ENCODE peak calls at places on chromosome 16, in four cellular contexts. One of them, this sample, is unnamed. For H3K4me1, the result is how much of the 10 kb centered on the place peaks cover.

GRCh38 chr16:88383401-88384221 is 852 bp downstream of the ZNF469 start:
- DNase-seq in astrocyte: peak
- DNase-seq in A549: peak
- DNase-seq in IMR-90: peak
- DNase-seq in this sample: peak

GRCh38 chr16:56657555-56658430 is at the start of gene MT1F:
- DNase-seq in astrocyte: peak
- DNase-seq in IMR-90: peak
- DNase-seq in A549: peak
- DNase-seq in this sample: peak

GRCh38 chr16:77584205-77584859 is 138.0 kb upstream of the NUDT7 start:
- DNase-seq in A549: peak
- DNase-seq in astrocyte: peak
- DNase-seq in IMR-90: peak
- DNase-seq in this sample: peak

GRCh38 chr16:17552351-17552750 is 81.6 kb upstream of the XYLT1 start:
- DNase-seq in A549: no peak
- DNase-seq in astrocyte: peak
- DNase-seq in IMR-90: no peak
- DNase-seq in this sample: no peak

GRCh38 chr16:17835118-17835949 is 364.6 kb upstream of the XYLT1 start:
- DNase-seq in astrocyte: peak
- DNase-seq in IMR-90: no peak
- DNase-seq in A549: no peak
- DNase-seq in this sample: no peak

GRCh38 chr16:54805648-54806047 is 125.0 kb upstream of the IRX5 start:
- DNase-seq in A549: no peak
- DNase-seq in astrocyte: no peak
- DNase-seq in IMR-90: no peak
- DNase-seq in this sample: no peak

GRCh38 chr16:16146380-16147315 is 76.6 kb downstream of the ABCC6 start:
- DNase-seq in IMR-90: no peak
- DNase-seq in A549: no peak
- DNase-seq in astrocyte: no peak
- DNase-seq in this sample: no peak

GRCh38 chr16:13244770-13245169 is 343.4 kb downstream of the SHISA9 start:
- DNase-seq in IMR-90: no peak
- DNase-seq in astrocyte: no peak
- DNase-seq in A549: no peak
- DNase-seq in this sample: no peak

GRCh38 chr16:31033709-31034492 is 543 bp downstream of the STX4 start:
- DNase-seq in astrocyte: peak
- DNase-seq in A549: peak
- DNase-seq in IMR-90: peak
- DNase-seq in this sample: peak

GRCh38 chr16:30368122-30368791 is 2.0 kb downstream of the TBC1D10B start:
- DNase-seq in astrocyte: no peak
- DNase-seq in IMR-90: peak
- DNase-seq in A549: no peak
- DNase-seq in this sample: peak

GRCh38 chr16:55759983-55760664 is 72.8 kb downstream of the CES1 start:
- DNase-seq in astrocyte: no peak
- DNase-seq in A549: no peak
- DNase-seq in IMR-90: no peak
- DNase-seq in this sample: peak

GRCh38 chr16:7303014-7303676 is 29.5 kb upstream of the RBFOX1 start:
- DNase-seq in A549: no peak
- DNase-seq in IMR-90: no peak
- DNase-seq in astrocyte: no peak
- DNase-seq in this sample: peak

GRCh38 chr16:70158261-70158939 is 15.2 kb upstream of the CLEC18C start:
- DNase-seq in A549: peak
- DNase-seq in astrocyte: no peak
- DNase-seq in IMR-90: no peak
- DNase-seq in this sample: peak

GRCh38 chr16:1351582-1352362 is at the start of the genes GNPTG and TSR3:
- DNase-seq in astrocyte: peak
- DNase-seq in A549: peak
- DNase-seq in IMR-90: peak
- DNase-seq in this sample: peak

GRCh38 chr16:72876221-72876620 is 171.7 kb downstream of the ZFHX3 start:
- DNase-seq in IMR-90: peak
- DNase-seq in A549: no peak
- DNase-seq in astrocyte: peak
- DNase-seq in this sample: no peak

GRCh38 chr16:30406911-30407793 is at the start of gene ZNF771:
- DNase-seq in IMR-90: peak
- DNase-seq in A549: peak
- DNase-seq in astrocyte: peak
- DNase-seq in this sample: peak

GRCh38 chr16:65414284-65414984 is 292.6 kb upstream of the CDH11 start:
- DNase-seq in IMR-90: peak
- DNase-seq in A549: no peak
- DNase-seq in astrocyte: peak
- DNase-seq in this sample: peak

GRCh38 chr16:4375717-4376116 is 4.1 kb downstream of the VASN start:
- DNase-seq in astrocyte: no peak
- DNase-seq in IMR-90: no peak
- DNase-seq in A549: no peak
- DNase-seq in this sample: no peak

GRCh38 chr16:19522369-19523159 is 666 bp upstream of the GDE1 start:
- DNase-seq in astrocyte: no peak
- DNase-seq in A549: no peak
- DNase-seq in IMR-90: no peak
- DNase-seq in this sample: no peak

GRCh38 chr16:66211651-66212050 is 154.8 kb upstream of the CDH5 start:
- DNase-seq in A549: no peak
- DNase-seq in astrocyte: no peak
- DNase-seq in IMR-90: no peak
- DNase-seq in this sample: no peak

GRCh38 chr16:87335968-87336849 is 19.0 kb upstream of the C16orf95 start:
- DNase-seq in A549: no peak
- DNase-seq in IMR-90: no peak
- DNase-seq in astrocyte: no peak
- DNase-seq in this sample: no peak
- H3K4me2 ChIP-seq in A549: no peak
- H3K4me2 ChIP-seq in IMR-90: no peak
- H3K4me2 ChIP-seq in astrocyte: no peak
- H3K4me2 ChIP-seq in this sample: no peak

GRCh38 chr16:11232852-11233726 is 22.9 kb downstream of the SOCS1 start:
- DNase-seq in A549: no peak
- DNase-seq in astrocyte: no peak
- DNase-seq in IMR-90: no peak
- DNase-seq in this sample: no peak
- TF ChIP-seq CTCF in A549: no peak
- TF ChIP-seq CTCF in astrocyte: no peak
- TF ChIP-seq CTCF in IMR-90: no peak
- TF ChIP-seq CTCF in this sample: no peak

GRCh38 chr16:87366288-87366687 is 17.3 kb downstream of the FBXO31 start:
- DNase-seq in astrocyte: no peak
- DNase-seq in A549: no peak
- DNase-seq in IMR-90: no peak
- DNase-seq in this sample: no peak
- H3K4me1 ChIP-seq in astrocyte: under half
- H3K4me1 ChIP-seq in A549: under half
- H3K4me1 ChIP-seq in IMR-90: under half
- H3K4me1 ChIP-seq in this sample: under half

DNA sequence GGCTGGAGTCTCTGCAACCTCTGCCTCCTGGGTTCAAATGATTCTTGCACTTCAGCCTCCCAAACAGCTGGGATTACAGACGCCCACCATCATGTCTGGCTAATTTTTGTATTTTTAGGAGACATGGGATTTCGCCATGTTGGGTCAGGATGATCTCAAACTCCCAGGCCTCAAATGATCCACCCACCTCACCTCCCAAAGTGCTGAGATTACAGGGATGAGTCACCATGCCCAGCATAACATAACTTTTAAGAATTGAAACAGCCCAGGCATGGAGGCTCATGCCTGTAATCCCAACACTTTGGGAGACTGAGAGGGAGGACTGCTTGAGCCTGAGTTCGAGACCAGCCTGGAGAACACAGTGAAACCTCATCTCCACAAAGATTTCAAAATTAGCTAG is 2.5 kb downstream of the RSL1D1 start:
- DNase-seq in IMR-90: peak
- DNase-seq in astrocyte: peak
- DNase-seq in A549: no peak
- DNase-seq in this sample: no peak
- H3K4me2 ChIP-seq in IMR-90: peak
- H3K4me2 ChIP-seq in astrocyte: peak
- H3K4me2 ChIP-seq in A549: peak
- H3K4me2 ChIP-seq in this sample: no peak

DNA sequence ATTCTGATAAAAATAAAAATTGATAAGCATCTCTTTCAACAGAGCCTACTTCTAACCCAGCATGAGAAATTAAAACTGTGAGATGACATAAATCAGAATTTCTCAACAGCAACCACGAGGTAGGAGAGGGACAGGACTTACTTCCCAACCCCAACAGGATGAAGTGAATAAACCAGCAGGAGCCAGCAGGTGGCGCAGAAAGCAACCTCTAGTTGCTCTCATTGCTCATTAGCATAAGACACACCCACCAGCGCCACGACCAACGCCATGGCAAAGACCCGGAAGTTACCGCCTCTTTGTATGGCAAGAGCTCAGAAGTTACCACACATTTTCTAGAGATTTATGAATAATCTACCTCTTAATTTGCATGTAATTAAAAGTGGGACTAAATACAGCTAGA is 189.4 kb upstream of the CDH8 start:
- DNase-seq in A549: peak
- DNase-seq in astrocyte: peak
- DNase-seq in IMR-90: no peak
- DNase-seq in this sample: peak
- TF ChIP-seq CTCF in A549: peak
- TF ChIP-seq CTCF in astrocyte: peak
- TF ChIP-seq CTCF in IMR-90: no peak
- TF ChIP-seq CTCF in this sample: peak

GRCh38 chr16:75260856-75261589 is 9.6 kb upstream of the BCAR1 start:
- DNase-seq in A549: no peak
- DNase-seq in astrocyte: no peak
- DNase-seq in IMR-90: no peak
- DNase-seq in this sample: peak
- H3K4me1 ChIP-seq in A549: half or more
- H3K4me1 ChIP-seq in astrocyte: half or more
- H3K4me1 ChIP-seq in IMR-90: half or more
- H3K4me1 ChIP-seq in this sample: half or more

GRCh38 chr16:71210-71539 is 1.3 kb downstream of the RHBDF1 start:
- DNase-seq in IMR-90: no peak
- DNase-seq in A549: no peak
- DNase-seq in astrocyte: no peak
- DNase-seq in this sample: no peak

GRCh38 chr16:74025-74424 is 1.6 kb upstream of the RHBDF1 start:
- DNase-seq in IMR-90: no peak
- DNase-seq in A549: no peak
- DNase-seq in astrocyte: no peak
- DNase-seq in this sample: no peak

GRCh38 chr16:71540-72341 is 690 bp downstream of the RHBDF1 start:
- DNase-seq in IMR-90: peak
- DNase-seq in A549: peak
- DNase-seq in astrocyte: peak
- DNase-seq in this sample: peak

GRCh38 chr16:74437-75318 is 2.2 kb upstream of the RHBDF1 start:
- DNase-seq in A549: no peak
- DNase-seq in IMR-90: no peak
- DNase-seq in astrocyte: no peak
- DNase-seq in this sample: no peak

DNA sequence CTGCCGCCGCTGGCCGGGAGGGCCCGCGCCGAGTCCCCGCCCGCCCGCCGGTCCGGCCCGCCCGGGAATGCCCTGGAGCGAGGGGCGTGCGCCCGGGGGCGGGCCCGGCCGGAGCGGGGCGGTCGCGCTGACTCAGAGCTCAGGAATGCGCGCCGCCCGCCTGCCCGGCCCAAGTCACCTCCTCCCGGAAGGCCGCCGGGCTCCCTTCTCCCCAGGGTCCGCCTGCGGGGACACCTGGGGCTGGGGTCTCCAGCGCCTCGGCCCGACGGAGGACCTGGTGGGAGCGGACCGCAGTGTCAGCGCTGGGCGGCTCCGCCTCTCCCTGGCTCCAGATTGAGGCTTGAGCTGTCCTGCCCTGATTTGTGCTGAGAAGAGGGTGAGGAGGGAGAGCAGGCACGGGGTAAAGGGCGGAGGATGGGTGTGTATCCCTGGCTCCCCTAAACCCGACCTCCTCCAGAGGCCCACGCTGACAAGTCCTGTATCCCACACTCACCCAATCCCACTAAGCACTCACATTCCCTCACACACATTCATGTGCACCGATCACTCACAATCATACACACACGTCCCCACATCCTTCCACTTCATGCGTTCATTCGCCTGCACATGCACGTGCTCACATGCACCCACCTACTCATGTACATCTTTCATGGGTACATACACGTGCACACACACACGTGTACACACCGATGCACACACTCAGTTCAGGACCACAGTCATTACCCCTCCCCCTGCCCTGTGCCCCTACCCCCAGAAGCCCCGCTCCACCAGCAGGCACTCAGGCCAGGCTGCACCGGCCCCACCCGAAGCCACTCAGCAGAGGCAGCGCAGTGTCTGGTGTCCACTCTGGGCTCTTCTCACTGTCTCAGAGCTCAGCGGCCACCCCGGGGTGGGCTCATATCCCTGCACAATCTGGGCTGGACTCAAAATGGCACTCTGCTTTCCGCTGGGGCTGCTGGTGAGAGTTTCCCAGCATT is at the start of gene RHBDF1:
- DNase-seq in astrocyte: no peak
- DNase-seq in A549: peak
- DNase-seq in IMR-90: peak
- DNase-seq in this sample: peak
- H3K4me2 ChIP-seq in astrocyte: peak
- H3K4me2 ChIP-seq in A549: peak
- H3K4me2 ChIP-seq in IMR-90: peak
- H3K4me2 ChIP-seq in this sample: peak

DNA sequence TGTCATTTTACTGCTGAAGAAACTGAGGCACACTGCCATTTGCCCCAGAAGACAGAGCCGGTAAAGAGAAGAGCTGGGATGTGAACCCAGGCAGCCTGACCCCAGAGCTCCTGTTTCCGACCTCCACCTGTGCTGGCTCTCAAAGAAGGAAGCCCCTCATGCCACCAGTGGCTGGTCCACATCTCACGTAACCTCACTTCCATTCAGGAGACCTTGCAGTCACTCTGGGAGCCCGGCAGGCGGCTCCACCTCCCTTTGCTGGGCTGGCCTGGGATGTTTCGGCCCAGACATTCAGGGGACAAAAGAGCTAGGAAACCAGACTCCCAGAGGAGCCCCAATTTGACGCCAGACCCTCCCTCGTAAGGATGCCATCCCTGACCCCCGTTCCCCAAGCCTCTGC is 2.9 kb downstream of the TAF1C start:
- DNase-seq in astrocyte: no peak
- DNase-seq in A549: peak
- DNase-seq in IMR-90: no peak
- DNase-seq in this sample: no peak
- TF ChIP-seq CTCF in astrocyte: no peak
- TF ChIP-seq CTCF in A549: peak
- TF ChIP-seq CTCF in IMR-90: no peak
- TF ChIP-seq CTCF in this sample: no peak